ENCODE peak calls at places on chromosomes 1 and 21, in four cellular contexts. X is uterus, U is K562, P is tibial nerve. A is an unnamed sample.

GRCh38 chr1:145918992-145919939 is 749 bp upstream of the PEX11B start:
- DNase-seq in X (peak), U (peak), P (peak), A (peak)

GRCh38 chr1:183185941-183186490 is at the start of gene LAMC2:
- DNase-seq in X (peak), U (no peak), P (no peak), A (peak)

GRCh38 chr1:24107462-24108225 is 4.3 kb downstream of the MYOM3 start:
- DNase-seq in X (no peak), U (no peak), P (no peak), A (no peak)

GRCh38 chr1:151828931-151829330 is 2.7 kb downstream of the RORC start:
- DNase-seq in X (no peak), U (peak), P (no peak), A (peak)

GRCh38 chr1:119947468-119947867 is 51.2 kb upstream of the ADAM30 start:
- DNase-seq in X (no peak), U (no peak), P (no peak), A (no peak)

GRCh38 chr21:45246014-45246413 is 41.7 kb downstream of the POFUT2 start:
- DNase-seq in X (no peak), U (no peak), P (no peak), A (no peak)

GRCh38 chr1:32112800-32113375 is 5.0 kb downstream of the KPNA6 start:
- DNase-seq in X (no peak), U (no peak), P (no peak), A (no peak)

GRCh38 chr1:83781667-83782066 is 217.3 kb downstream of the TTLL7 start:
- DNase-seq in X (no peak), U (no peak), P (no peak), A (no peak)

GRCh38 chr1:52368383-52369172 is 2.6 kb upstream of the CC2D1B start:
- DNase-seq in X (no peak), U (no peak), P (no peak), A (peak)

GRCh38 chr1:45016767-45017166 is 4.7 kb downstream of the UROD start:
- DNase-seq in X (no peak), U (peak), P (no peak), A (no peak)

GRCh38 chr1:156836892-156837291 is 20.2 kb upstream of the SH2D2A start:
- DNase-seq in X (no peak), U (no peak), P (no peak), A (no peak)

GRCh38 chr1:22225858-22226584 is 83.1 kb upstream of the WNT4 start:
- DNase-seq in X (no peak), U (no peak), P (no peak), A (no peak)

DNA sequence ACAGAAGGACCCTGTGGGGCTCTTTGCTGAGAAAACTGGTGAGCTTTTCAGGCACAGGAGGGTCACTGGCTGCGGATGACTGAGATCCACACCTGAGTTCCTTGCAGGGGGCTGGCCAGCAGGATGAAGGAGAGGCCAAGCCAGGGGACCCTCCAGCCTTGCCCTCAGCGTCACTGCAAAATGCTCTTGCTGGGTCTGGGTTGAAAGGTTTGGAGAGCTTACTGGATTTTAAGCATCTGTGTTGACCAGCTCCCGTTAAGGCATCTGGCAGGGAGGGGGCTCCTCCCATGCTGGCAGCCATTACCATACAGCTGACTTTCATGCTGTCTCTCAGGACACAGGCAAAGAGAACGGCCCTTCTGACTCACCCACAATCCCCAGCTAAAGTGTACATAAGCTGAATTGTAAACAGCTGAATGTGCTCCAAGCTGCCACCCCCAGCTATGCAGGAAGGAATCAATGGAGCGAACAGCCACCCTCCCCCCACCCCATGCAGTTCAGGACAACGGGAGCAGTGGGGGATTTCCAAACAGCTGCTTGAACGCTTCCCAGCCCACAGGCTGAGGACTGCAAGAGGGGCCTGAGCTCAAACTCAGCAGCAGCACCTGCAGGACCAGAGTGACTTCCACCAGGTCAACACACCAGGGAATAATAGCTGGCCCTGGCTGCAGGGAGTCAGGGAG is 21.3 kb upstream of the A3GALT2 start:
- DNase-seq in X (peak), U (no peak), P (peak), A (peak)
- H3K4me3 ChIP-seq in X (no peak), U (no peak), P (peak), A (no peak)

GRCh38 chr21:41879190-41879998 is at the start of gene PRDM15:
- DNase-seq in X (peak), U (peak), P (peak), A (peak)

GRCh38 chr21:41876928-41877652 is 2.1 kb downstream of the PRDM15 start:
- DNase-seq in X (no peak), U (no peak), P (no peak), A (no peak)

GRCh38 chr21:41880153-41880552 is 1.0 kb upstream of the PRDM15 start:
- DNase-seq in X (no peak), U (no peak), P (no peak), A (no peak)

GRCh38 chr21:41877901-41878830 is 978 bp downstream of the PRDM15 start:
- DNase-seq in X (peak), U (peak), P (peak), A (peak)

DNA sequence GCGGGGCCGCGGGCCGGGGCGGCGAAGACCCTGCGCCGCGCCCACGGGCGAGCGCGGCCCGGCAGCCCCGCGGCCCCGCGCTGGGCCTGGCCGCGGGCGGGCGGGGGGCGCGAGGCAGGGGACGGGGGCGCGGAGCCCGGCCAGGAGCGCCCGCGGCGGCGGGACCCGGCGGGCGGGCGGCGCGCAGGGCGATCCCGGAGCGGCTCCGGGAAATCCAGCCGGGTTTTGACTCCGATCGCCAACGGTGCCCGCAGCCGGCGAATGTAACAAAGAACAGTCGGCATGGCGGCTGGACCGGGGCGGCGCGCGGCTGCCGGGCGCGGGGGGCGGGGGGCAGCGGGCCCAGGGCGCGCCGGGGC is 334 bp downstream of the PRDM15 start:
- DNase-seq in X (peak), U (peak), P (peak), A (peak)
- TF ChIP-seq POLR2A in X (no peak), U (no peak), P (no peak), A (no peak)

GRCh38 chr1:209675567-209676154 is 449 bp downstream of the G0S2 start:
- DNase-seq in X (peak), U (no peak), P (peak), A (peak)
- H3K4me3 ChIP-seq in X (peak), U (peak), P (peak), A (peak)

GRCh38 chr1:6560267-6560666 is 5.2 kb downstream of the TAS1R1 start:
- DNase-seq in X (no peak), U (no peak), P (no peak), A (no peak)

GRCh38 chr1:6557597-6557996 is 2.5 kb downstream of the TAS1R1 start:
- DNase-seq in X (no peak), U (no peak), P (no peak), A (no peak)

GRCh38 chr1:6554907-6555778 is at the start of gene TAS1R1:
- DNase-seq in X (peak), U (no peak), P (no peak), A (peak)

DNA sequence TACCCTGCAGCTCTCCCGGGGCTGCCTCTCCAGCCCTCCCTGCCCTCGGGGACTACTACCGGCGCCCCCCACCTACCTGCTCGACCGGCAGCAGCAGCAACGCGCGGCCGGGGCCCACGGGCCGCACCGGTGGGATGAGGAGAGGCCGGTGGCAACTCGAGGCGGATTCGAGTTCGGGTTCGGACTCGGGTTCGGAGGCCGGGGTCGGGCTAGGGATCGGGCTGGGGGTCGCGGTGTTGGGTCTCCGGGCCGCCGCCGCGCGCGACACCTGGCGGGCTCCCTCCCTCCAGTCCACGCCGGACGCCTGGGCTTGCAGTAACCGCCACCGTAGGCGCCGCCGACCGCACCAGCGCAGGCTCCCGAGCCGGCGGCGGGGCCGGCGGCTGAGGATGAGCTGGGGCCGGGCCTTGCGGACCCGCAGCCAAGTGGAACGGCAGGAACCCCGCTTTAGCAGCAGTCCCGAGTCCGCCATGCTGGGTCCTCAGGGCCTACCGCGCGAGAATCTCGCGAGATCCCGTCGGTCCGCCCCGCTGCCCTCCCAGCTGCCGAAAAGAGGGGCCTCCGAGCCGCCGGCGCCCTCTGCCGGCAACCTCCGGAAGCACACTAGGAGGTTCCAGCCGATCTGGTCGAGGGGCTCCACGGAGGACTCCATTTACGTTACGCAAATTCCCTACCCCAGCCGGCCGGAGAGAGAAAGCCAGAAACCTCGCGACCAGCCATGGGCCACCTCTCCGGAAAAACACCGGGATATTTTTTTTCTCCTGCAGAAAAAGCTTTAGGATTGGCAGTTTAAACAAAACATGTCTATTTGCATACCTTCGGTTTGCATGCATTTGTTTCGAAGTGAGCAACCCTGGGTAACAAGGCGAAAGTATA is at the start of gene NOL9:
- DNase-seq in X (peak), U (peak), P (peak), A (peak)
- TF ChIP-seq POLR2A in X (peak), U (peak), P (peak), A (no peak)

GRCh38 chr1:95094923-95095322 is 22.2 kb upstream of the ALG14 start:
- DNase-seq in X (no peak), U (peak), P (no peak), A (no peak)
- H3K4me3 ChIP-seq in X (no peak), U (no peak), P (no peak), A (no peak)

GRCh38 chr21:41171210-41171609 is 3.2 kb downstream of the BACE2 start:
- DNase-seq in X (peak), U (no peak), P (peak), A (no peak)
- TF ChIP-seq POLR2A in X (peak), U (no peak), P (peak), A (no peak)

DNA sequence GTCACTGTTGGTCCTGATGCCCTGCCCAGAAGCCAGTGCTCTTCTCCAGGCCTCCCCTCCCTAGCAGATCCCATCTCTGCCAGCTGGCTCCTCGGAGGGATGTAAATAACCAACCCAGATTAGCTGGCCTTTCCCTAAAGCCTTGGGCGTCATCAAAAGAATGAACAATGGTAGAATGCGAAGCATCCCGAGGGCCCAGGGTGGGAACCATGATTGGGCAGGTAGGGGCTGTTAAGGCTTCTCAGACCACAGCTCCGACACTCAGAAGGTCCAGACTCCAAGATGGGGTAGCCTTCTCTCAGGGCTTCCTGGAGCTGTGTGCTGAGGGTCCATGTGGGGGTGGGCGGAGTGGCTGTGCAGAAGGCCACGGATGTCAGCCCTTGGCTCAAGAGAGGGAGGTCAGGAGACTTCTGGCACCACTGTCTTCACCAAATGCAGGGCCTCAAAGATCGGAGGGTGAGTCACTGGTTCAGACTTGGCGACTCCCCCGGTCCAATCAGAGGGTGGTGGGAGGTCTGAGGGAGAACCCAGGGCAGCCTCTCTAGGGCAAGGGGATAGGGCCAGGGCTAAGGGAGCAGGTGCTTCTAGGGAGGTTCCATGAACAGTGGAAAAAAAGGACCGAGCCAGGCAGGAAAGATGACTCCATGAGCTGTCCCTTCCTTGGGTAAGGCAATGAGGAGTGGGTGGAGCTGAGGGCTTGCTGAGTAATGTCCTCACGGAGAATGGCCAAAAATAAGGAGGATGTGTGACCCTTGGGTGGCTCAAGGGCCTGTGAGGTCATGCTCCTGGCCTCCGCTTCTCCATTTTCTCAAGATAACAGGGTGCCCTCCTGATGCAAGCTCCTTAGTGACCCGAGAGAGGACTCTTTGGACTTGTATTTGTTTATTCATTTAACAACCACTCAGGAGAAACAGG is 58.4 kb upstream of the EPS8L3 start:
- DNase-seq in X (no peak), U (peak), P (peak), A (no peak)
- H3K4me3 ChIP-seq in X (no peak), U (no peak), P (no peak), A (no peak)

DNA sequence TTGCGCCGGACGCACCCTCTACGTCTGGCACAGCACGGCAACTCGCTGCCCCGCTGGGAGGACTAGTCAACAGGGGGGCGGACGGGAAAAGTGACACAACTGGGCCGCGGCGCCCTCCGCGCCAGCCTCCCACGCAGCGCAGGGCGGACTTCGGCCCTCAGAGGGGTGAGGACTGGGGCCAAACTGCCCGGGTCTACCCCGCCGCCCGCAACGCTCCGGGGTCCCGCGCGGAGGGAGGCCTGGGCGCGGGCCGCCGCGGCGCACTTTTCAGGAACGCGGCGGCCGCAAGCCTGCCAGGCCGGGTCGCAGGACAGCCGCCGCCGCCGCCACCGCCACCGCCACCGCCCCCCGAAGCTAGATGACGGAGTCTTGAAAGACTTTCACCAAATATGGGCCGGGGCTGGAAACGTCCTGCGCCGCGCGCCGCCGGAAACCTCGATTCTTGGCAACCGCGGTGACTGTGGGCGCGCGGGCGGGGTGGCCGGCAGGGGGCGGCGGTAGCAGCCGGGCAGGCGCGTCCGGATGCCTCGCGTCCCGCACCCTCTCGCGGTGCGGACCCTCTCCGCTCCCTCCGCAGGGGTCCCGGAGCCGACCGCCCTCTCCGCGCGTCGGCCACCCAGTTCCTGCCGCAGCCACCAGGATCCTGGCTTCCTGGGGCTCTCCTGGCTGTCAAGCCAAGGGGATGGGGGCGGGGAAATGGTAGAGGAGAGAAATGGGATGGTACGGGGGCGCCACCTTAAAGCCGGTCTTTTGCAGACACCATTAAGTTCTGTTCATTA is 3.7 kb upstream of the CCN1 start:
- DNase-seq in X (peak), U (peak), P (peak), A (peak)
- TF ChIP-seq POLR2A in X (peak), U (peak), P (peak), A (peak)

GRCh38 chr1:206472454-206472853 is 2.2 kb downstream of the IKBKE start:
- DNase-seq in X (peak), U (no peak), P (no peak), A (no peak)
- H3K4me3 ChIP-seq in X (no peak), U (no peak), P (no peak), A (no peak)

DNA sequence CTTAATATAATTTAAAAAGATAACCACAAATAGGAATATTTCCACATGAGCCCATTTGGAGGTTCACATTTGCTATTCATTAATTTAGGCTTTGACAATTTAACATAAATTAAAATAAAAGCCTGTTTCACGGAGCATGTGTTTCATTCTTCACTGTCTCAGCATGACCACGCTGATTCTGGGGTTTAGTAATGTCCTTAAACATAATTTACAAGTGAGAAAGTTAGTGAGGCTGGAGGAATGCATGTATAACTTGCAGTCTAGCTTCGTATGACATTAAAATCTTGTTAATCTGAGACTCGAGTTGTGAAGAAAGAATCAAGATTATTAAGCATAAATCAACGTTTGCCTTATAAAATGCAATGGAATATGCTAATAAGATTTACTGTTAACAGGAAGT is 596.7 kb upstream of the ZRANB2 start:
- DNase-seq in X (no peak), U (no peak), P (no peak), A (no peak)
- TF ChIP-seq POLR2A in X (no peak), U (no peak), P (no peak), A (no peak)